ENCODE peak calls at places on chromosome 2, in six cellular contexts. C is stomach, N is ovary, K is uterus, S is astrocyte, F is IMR-90. T is an unnamed sample. For H3K4me1, the result is how much of the 10 kb centered on the place peaks cover.

GRCh38 chr2:75200140-75200985 is 1.0 kb upstream of the TACR1 start:
- DNase-seq in C (peak), N (peak), K (peak), S (peak), F (peak), T (peak)

GRCh38 chr2:241218131-241219029 is 29.9 kb downstream of the ANO7 start:
- DNase-seq in C (peak), N (peak), K (peak), S (no peak), F (peak), T (no peak)

GRCh38 chr2:118856978-118857676 is 9.7 kb upstream of the EN1 start:
- DNase-seq in C (no peak), N (no peak), K (no peak), S (no peak), F (no peak), T (no peak)

GRCh38 chr2:149087751-149088150 is 49.3 kb downstream of the LYPD6B start:
- DNase-seq in C (no peak), N (no peak), K (no peak), S (no peak), F (no peak), T (no peak)

GRCh38 chr2:205680067-205680466 is 2.2 kb upstream of the NRP2 start:
- DNase-seq in C (peak), N (no peak), K (peak), S (peak), F (peak), T (no peak)

GRCh38 chr2:29522951-29523669 is 398.3 kb downstream of the ALK start:
- DNase-seq in C (no peak), N (no peak), K (no peak), S (peak), F (peak), T (no peak)

GRCh38 chr2:172084734-172085459 is 410 bp upstream of the DLX1 start:
- DNase-seq in C (peak), N (peak), K (peak), S (peak), F (peak), T (peak)

GRCh38 chr2:134279417-134279816 is 25.5 kb downstream of the MGAT5 start:
- DNase-seq in C (no peak), N (no peak), K (no peak), S (no peak), F (no peak), T (no peak)

GRCh38 chr2:159925975-159926374 is 128.0 kb upstream of the CD302 start:
- DNase-seq in C (no peak), N (no peak), K (no peak), S (no peak), F (no peak), T (no peak)

GRCh38 chr2:46793423-46794416 is 121.9 kb downstream of the MCFD2 start:
- DNase-seq in C (peak), N (no peak), K (no peak), S (no peak), F (no peak), T (no peak)

DNA sequence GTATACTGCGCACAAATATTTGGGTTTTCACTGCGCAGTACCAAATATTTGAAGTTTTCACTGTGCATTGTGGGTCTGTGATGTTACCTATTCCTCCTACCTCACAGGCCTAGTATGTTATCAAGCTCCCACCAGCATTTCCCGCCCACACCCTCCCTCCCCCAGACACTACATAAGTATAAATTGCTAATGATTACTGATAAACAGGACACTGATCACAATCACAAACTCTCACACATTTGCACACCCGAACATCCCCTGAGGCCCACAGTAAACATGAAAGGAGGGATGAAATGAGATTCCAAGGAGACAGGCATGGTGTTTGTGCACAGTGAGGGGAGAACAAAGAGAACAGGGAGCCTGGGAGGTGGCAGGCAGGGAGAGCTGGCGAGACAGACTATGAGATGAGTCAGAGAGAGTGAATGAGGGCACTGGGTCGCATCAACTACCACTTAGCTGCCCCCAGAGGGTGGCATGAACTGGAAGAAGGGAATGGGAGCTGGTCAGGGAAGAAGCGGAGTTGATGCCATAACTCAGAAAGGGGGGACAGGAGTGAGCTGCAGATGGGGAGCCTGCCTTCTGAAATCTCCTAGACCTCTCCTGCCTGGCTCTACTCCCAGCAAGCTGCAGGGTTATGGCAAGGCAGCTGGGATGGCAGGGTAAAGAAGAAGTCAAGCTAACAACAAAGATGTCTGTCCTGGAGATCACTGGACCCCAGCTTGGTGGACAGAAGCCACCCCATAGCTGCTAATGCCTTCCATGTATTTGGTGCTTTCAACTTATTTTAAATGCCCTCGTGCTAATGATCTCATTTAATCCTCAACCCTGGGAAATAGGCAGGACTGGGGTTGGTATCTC is 5.2 kb downstream of the KIF3C start:
- DNase-seq in C (no peak), N (no peak), K (no peak), S (no peak), F (no peak), T (no peak)
- H3K4me1 ChIP-seq in C (under half), N (under half), K (under half), S (under half), F (under half), T (under half)

GRCh38 chr2:224982910-224983688 is 59.2 kb downstream of the DOCK10 start:
- DNase-seq in C (peak), N (no peak), K (no peak), S (peak), F (peak), T (no peak)
- TF ChIP-seq CTCF in C (no peak), N (no peak), K (no peak), S (no peak), F (no peak), T (no peak)

GRCh38 chr2:43152711-43153627 is 73.4 kb downstream of the ZFP36L2 start:
- DNase-seq in C (peak), N (no peak), K (no peak), S (no peak), F (no peak), T (no peak)

GRCh38 chr2:43157506-43158232 is 68.7 kb downstream of the ZFP36L2 start:
- DNase-seq in C (no peak), N (no peak), K (no peak), S (no peak), F (no peak), T (no peak)

GRCh38 chr2:43154685-43155084 is 71.7 kb downstream of the ZFP36L2 start:
- DNase-seq in C (no peak), N (no peak), K (no peak), S (no peak), F (no peak), T (no peak)

GRCh38 chr2:43158259-43158880 is 68.0 kb downstream of the ZFP36L2 start:
- DNase-seq in C (peak), N (peak), K (peak), S (peak), F (peak), T (peak)

DNA sequence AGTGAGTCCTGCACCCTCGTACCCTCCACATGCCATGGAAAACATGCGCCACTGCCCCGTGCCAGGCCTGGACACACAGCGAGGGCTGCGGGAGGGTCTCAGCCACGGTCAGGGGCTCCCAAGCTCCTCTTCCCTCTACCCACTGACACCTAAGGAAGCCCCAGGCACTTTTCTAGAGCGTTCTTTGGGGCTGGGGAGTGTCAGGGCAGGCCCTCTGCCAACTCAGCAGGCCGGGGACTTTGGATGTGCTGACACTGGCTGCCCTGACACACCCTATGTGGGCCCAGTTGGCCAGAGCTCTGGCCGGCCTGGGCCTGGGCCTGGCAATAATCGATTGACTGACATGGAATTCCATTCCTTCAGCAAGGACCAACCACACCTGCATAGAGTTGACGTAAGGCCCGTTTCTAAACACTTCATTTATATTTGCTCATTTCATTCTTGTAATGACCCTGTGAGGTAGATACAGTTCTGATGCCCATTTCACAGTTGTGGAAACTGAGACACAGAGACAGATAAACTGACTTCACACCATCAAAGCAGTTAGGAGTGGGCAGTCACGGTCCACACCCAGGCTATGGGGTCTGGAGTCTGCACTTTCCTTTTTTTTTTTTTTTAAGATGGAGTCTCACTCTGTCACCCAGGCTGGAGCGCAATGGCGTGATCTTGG is 70.4 kb downstream of the ZFP36L2 start:
- DNase-seq in C (no peak), N (no peak), K (no peak), S (no peak), F (no peak), T (no peak)
- H3K4me1 ChIP-seq in C (half or more), N (under half), K (under half), S (under half), F (under half), T (under half)

DNA sequence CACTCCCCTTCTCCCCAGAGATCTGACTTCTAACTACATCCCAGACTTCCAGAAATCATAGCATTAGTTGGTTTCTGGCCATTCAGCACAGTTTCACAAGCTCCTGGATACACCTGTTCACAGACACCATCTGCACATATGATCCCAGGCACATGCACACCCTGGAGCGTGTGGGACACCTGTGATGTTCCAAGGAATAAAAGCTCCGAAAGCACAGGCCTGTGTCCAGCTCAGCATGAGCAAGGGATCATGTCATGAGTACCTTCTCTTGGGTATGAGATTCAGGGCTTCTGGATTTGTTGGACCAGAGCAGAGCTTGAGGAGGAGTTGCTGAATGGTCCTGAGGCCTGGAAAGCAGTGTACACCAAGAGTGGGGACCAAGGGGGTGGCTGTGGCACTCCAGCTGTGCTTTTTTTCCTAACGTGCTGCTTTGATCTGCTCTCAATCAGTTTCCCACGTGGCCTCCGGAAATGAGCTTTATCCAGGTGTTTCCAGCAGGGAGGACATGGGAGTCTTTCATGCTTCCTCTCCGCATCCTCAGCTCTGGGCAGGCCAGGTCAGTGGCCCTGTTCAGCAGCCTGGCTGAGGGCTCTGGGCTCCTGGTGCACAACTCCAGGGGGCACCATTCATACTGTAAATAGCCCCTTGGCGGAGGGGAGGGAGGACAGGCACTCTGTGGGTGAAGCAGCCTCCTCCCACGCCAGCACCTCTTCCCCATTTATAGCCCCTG is 1.8 kb downstream of the DYSF start:
- DNase-seq in C (no peak), N (no peak), K (no peak), S (no peak), F (no peak), T (no peak)
- TF ChIP-seq CTCF in C (no peak), N (no peak), K (no peak), S (no peak), F (no peak), T (no peak)

GRCh38 chr2:127644661-127645394 is 1.1 kb upstream of the GPR17 start:
- DNase-seq in C (no peak), N (no peak), K (no peak), S (no peak), F (no peak), T (no peak)
- H3K4me1 ChIP-seq in C (under half), N (under half), K (under half), S (under half), F (under half), T (under half)

DNA sequence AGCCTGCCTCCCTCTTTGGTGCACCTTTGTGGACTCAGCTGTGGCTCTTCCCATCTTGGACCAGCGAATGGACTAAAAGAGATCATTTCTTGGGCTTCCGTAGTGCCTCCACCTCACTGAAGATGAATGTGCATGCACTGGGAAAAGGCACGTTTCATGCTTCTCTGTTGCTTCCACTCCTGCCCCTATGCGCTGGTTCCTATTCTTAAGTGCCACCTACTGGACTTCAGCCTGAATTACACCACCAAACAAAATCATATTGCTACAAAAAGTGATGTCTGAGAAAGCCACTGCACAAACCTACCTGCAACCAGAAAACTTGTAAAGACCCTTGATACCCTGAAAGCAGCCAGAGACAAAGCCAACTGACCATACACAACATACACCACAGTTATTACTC is 695.6 kb downstream of the TSN start:
- DNase-seq in C (no peak), N (no peak), K (no peak), S (no peak), F (peak), T (no peak)
- TF ChIP-seq CTCF in C (no peak), N (no peak), K (no peak), S (peak), F (peak), T (peak)

GRCh38 chr2:156383798-156384197 is 51.3 kb upstream of the NR4A2 start:
- DNase-seq in C (no peak), N (no peak), K (no peak), S (no peak), F (no peak), T (no peak)
- H3K4me1 ChIP-seq in C (under half), N (under half), K (under half), S (under half), F (under half), T (under half)

DNA sequence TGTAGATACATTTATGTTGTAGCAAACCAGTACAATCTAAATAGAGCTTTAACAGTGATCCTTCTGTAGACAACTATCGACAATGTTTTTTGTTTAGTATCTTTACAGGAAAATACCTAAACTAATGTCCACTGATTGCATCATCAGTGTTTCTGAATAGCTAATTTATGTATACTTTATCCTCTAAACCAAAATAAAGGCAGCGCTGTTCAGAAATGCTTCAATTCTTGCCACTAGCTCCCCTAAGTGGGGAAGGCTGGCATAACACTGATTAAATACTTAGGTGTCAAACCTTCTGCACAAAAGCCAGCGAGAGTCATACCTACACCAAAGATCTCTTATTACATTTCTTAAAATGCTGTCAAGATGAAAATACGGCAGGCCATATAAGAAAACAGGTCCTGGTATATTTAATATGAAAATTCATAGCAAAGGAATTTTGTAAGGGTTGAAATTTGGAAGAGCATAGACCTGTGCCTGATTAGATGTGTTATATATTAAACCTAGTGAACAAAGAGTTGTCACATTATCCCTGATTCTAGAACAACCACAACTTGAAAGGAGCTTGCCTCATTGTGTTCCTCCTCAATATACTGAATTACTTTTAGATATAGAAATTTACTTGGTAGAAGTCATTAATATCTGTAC is 1693.4 kb upstream of the SLC39A10 start:
- DNase-seq in C (no peak), N (no peak), K (no peak), S (peak), F (no peak), T (no peak)
- TF ChIP-seq CTCF in C (no peak), N (no peak), K (no peak), S (peak), F (no peak), T (no peak)

T was measured in tibial artery.